ENCODE peak calls at places on chromosome 18, in five cellular contexts. One of them, this sample, is unnamed. For H3K4me1 and H3K27me3, the result is how much of the 10 kb centered on the place peaks cover.

GRCh38 chr18:70220628-70221027 is 15.1 kb upstream of the RTTN start:
- DNase-seq in hepatocyte: no peak
- DNase-seq in PC-3: no peak
- DNase-seq in HCT116: no peak
- DNase-seq in endodermal cell: no peak
- DNase-seq in this sample: no peak

GRCh38 chr18:75125359-75126331 is 83.3 kb downstream of the PTGR3 start:
- DNase-seq in HCT116: no peak
- DNase-seq in endodermal cell: peak
- DNase-seq in PC-3: peak
- DNase-seq in hepatocyte: no peak
- DNase-seq in this sample: no peak

GRCh38 chr18:45167631-45168225 is 447.5 kb upstream of the SLC14A2 start:
- DNase-seq in endodermal cell: no peak
- DNase-seq in hepatocyte: no peak
- DNase-seq in HCT116: no peak
- DNase-seq in PC-3: peak
- DNase-seq in this sample: no peak

GRCh38 chr18:26307161-26307773 is 81.0 kb downstream of the TAF4B start:
- DNase-seq in endodermal cell: peak
- DNase-seq in hepatocyte: peak
- DNase-seq in PC-3: peak
- DNase-seq in HCT116: peak
- DNase-seq in this sample: no peak

GRCh38 chr18:33034212-33034611 is 261.4 kb upstream of the KLHL14 start:
- DNase-seq in PC-3: no peak
- DNase-seq in hepatocyte: no peak
- DNase-seq in endodermal cell: no peak
- DNase-seq in HCT116: no peak
- DNase-seq in this sample: no peak

GRCh38 chr18:37335337-37335736 is 230.3 kb downstream of the CELF4 start:
- DNase-seq in hepatocyte: peak
- DNase-seq in HCT116: no peak
- DNase-seq in endodermal cell: no peak
- DNase-seq in PC-3: no peak
- DNase-seq in this sample: no peak

GRCh38 chr18:46622999-46623398 is 34.0 kb downstream of the LOXHD1 start:
- DNase-seq in PC-3: peak
- DNase-seq in hepatocyte: no peak
- DNase-seq in HCT116: no peak
- DNase-seq in endodermal cell: no peak
- DNase-seq in this sample: no peak

GRCh38 chr18:41940506-41941215 is 14.4 kb upstream of the PIK3C3 start:
- DNase-seq in HCT116: no peak
- DNase-seq in hepatocyte: peak
- DNase-seq in endodermal cell: peak
- DNase-seq in PC-3: peak
- DNase-seq in this sample: no peak

GRCh38 chr18:42181474-42181873 is 226.4 kb downstream of the PIK3C3 start:
- DNase-seq in PC-3: no peak
- DNase-seq in HCT116: no peak
- DNase-seq in endodermal cell: no peak
- DNase-seq in hepatocyte: no peak
- DNase-seq in this sample: no peak

GRCh38 chr18:32848836-32849235 is 76.0 kb upstream of the KLHL14 start:
- DNase-seq in hepatocyte: no peak
- DNase-seq in endodermal cell: no peak
- DNase-seq in HCT116: no peak
- DNase-seq in PC-3: no peak
- DNase-seq in this sample: no peak

GRCh38 chr18:47032945-47033344 is 2.5 kb downstream of the ELOA2 start:
- DNase-seq in PC-3: no peak
- DNase-seq in endodermal cell: no peak
- DNase-seq in hepatocyte: no peak
- DNase-seq in HCT116: no peak
- DNase-seq in this sample: no peak

GRCh38 chr18:8627107-8627472 is 17.9 kb downstream of the RAB12 start:
- DNase-seq in endodermal cell: no peak
- DNase-seq in HCT116: no peak
- DNase-seq in PC-3: no peak
- DNase-seq in hepatocyte: no peak
- DNase-seq in this sample: no peak

GRCh38 chr18:8625693-8626092 is 16.5 kb downstream of the RAB12 start:
- DNase-seq in HCT116: no peak
- DNase-seq in hepatocyte: no peak
- DNase-seq in PC-3: no peak
- DNase-seq in endodermal cell: no peak
- DNase-seq in this sample: no peak

GRCh38 chr18:8626414-8627106 is 17.3 kb downstream of the RAB12 start:
- DNase-seq in HCT116: no peak
- DNase-seq in hepatocyte: no peak
- DNase-seq in PC-3: no peak
- DNase-seq in endodermal cell: no peak
- DNase-seq in this sample: no peak

GRCh38 chr18:8620845-8621244 is 11.6 kb downstream of the RAB12 start:
- DNase-seq in HCT116: no peak
- DNase-seq in endodermal cell: no peak
- DNase-seq in hepatocyte: no peak
- DNase-seq in PC-3: no peak
- DNase-seq in this sample: no peak

GRCh38 chr18:8623549-8624106 is 14.4 kb downstream of the RAB12 start:
- DNase-seq in HCT116: no peak
- DNase-seq in PC-3: no peak
- DNase-seq in endodermal cell: no peak
- DNase-seq in hepatocyte: no peak
- DNase-seq in this sample: no peak
- H3K4me1 ChIP-seq in HCT116: under half
- H3K4me1 ChIP-seq in PC-3: under half
- H3K4me1 ChIP-seq in endodermal cell: under half
- H3K4me1 ChIP-seq in hepatocyte: under half
- H3K4me1 ChIP-seq in this sample: under half

DNA sequence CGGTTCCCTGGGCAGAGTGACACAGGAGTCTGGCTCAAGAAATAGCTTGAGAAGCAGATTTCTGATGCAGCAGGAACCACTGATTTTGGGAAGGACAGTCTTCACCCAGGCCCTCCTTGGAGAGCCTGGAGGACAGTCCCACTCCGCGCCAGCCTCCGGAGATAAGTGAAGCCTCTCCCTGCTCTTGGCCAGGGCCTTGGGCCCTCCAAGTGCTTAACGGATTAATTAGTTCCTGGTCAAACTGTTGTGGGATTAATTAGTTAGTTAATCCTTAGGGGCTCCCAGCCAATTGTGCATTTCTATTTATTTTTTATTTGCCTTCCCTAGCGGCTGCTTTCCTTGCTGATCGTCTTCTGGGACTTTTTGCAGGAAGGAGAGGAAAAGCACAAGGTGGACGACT is 19.6 kb downstream of the CPLX4 start:
- DNase-seq in endodermal cell: no peak
- DNase-seq in PC-3: no peak
- DNase-seq in hepatocyte: no peak
- DNase-seq in HCT116: no peak
- DNase-seq in this sample: no peak
- H3K27me3 ChIP-seq in endodermal cell: under half
- H3K27me3 ChIP-seq in PC-3: under half
- H3K27me3 ChIP-seq in hepatocyte: under half
- H3K27me3 ChIP-seq in HCT116: under half
- H3K27me3 ChIP-seq in this sample: under half

GRCh38 chr18:62118324-62118723 is 68.5 kb downstream of the PIGN start:
- DNase-seq in HCT116: no peak
- DNase-seq in PC-3: no peak
- DNase-seq in endodermal cell: no peak
- DNase-seq in hepatocyte: no peak
- DNase-seq in this sample: no peak

GRCh38 chr18:62122330-62122729 is 64.5 kb downstream of the PIGN start:
- DNase-seq in PC-3: no peak
- DNase-seq in hepatocyte: no peak
- DNase-seq in endodermal cell: no peak
- DNase-seq in HCT116: no peak
- DNase-seq in this sample: no peak

GRCh38 chr18:62125702-62126101 is 61.2 kb downstream of the PIGN start:
- DNase-seq in HCT116: no peak
- DNase-seq in PC-3: no peak
- DNase-seq in endodermal cell: no peak
- DNase-seq in hepatocyte: no peak
- DNase-seq in this sample: no peak

DNA sequence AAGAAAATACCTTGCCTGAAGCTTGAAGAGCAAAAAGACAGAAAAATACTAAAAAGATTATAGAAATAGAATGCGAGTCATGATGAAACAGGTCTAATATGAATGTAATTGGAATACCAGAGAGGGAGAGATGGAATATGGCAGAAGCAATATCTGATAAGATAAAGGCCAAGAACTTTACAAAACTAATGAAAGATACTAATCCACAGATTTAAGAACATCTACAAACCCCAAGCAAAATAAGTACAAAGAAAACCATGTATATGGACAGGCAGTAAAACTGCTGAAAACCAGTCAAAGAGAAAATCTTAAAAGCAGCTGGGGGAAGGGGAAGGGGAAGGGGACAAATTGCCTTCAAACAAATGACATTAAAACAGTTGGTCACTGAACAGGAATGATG is 67.0 kb downstream of the PIGN start:
- DNase-seq in HCT116: no peak
- DNase-seq in PC-3: no peak
- DNase-seq in endodermal cell: no peak
- DNase-seq in hepatocyte: no peak
- DNase-seq in this sample: no peak
- TF ChIP-seq CTCF in HCT116: no peak
- TF ChIP-seq CTCF in PC-3: no peak
- TF ChIP-seq CTCF in endodermal cell: no peak
- TF ChIP-seq CTCF in hepatocyte: no peak
- TF ChIP-seq CTCF in this sample: no peak

GRCh38 chr18:28164772-28165483 is 12.0 kb downstream of the CDH2 start:
- DNase-seq in endodermal cell: no peak
- DNase-seq in HCT116: no peak
- DNase-seq in PC-3: no peak
- DNase-seq in hepatocyte: no peak
- DNase-seq in this sample: no peak
- H3K4me1 ChIP-seq in endodermal cell: half or more
- H3K4me1 ChIP-seq in HCT116: under half
- H3K4me1 ChIP-seq in PC-3: under half
- H3K4me1 ChIP-seq in hepatocyte: under half
- H3K4me1 ChIP-seq in this sample: under half

GRCh38 chr18:54716586-54716985 is 111.7 kb upstream of the RAB27B start:
- DNase-seq in HCT116: no peak
- DNase-seq in hepatocyte: no peak
- DNase-seq in endodermal cell: no peak
- DNase-seq in PC-3: no peak
- DNase-seq in this sample: no peak
- H3K27me3 ChIP-seq in HCT116: under half
- H3K27me3 ChIP-seq in hepatocyte: under half
- H3K27me3 ChIP-seq in endodermal cell: under half
- H3K27me3 ChIP-seq in PC-3: under half
- H3K27me3 ChIP-seq in this sample: under half

GRCh38 chr18:23662309-23663263 is at the start of gene ANKRD29:
- DNase-seq in HCT116: no peak
- DNase-seq in endodermal cell: peak
- DNase-seq in PC-3: peak
- DNase-seq in hepatocyte: peak
- DNase-seq in this sample: peak
- TF ChIP-seq CTCF in HCT116: no peak
- TF ChIP-seq CTCF in endodermal cell: no peak
- TF ChIP-seq CTCF in PC-3: no peak
- TF ChIP-seq CTCF in hepatocyte: no peak
- TF ChIP-seq CTCF in this sample: no peak